ENCODE peak calls at places on chromosomes 7 and 10, in seven cellular contexts. One of them, this sample, is unnamed.

GRCh38 chr10:13219685-13220670 is 14.2 kb downstream of the UCMA start:
- DNase-seq in IMR-90: peak
- DNase-seq in PC-9: peak
- DNase-seq in GM23338: peak
- DNase-seq in endothelial cell of umbilical vein: no peak
- DNase-seq in mammary epithelial cell: peak
- DNase-seq in HCT116: peak
- DNase-seq in this sample: no peak

GRCh38 chr10:93267521-93267920 is 193.8 kb downstream of the CYP26A1 start:
- DNase-seq in IMR-90: no peak
- DNase-seq in PC-9: no peak
- DNase-seq in GM23338: no peak
- DNase-seq in endothelial cell of umbilical vein: no peak
- DNase-seq in mammary epithelial cell: no peak
- DNase-seq in HCT116: no peak
- DNase-seq in this sample: no peak

GRCh38 chr7:12107841-12108249 is 103.2 kb upstream of the TMEM106B start:
- DNase-seq in IMR-90: no peak
- DNase-seq in PC-9: no peak
- DNase-seq in GM23338: no peak
- DNase-seq in endothelial cell of umbilical vein: no peak
- DNase-seq in mammary epithelial cell: no peak
- DNase-seq in HCT116: no peak
- DNase-seq in this sample: peak

GRCh38 chr7:139775829-139776266 is 1.9 kb downstream of the HIPK2 start:
- DNase-seq in IMR-90: peak
- DNase-seq in PC-9: peak
- DNase-seq in GM23338: peak
- DNase-seq in endothelial cell of umbilical vein: peak
- DNase-seq in mammary epithelial cell: peak
- DNase-seq in HCT116: peak
- DNase-seq in this sample: peak

GRCh38 chr10:118518095-118518494 is 77.4 kb downstream of the PRLHR start:
- DNase-seq in IMR-90: no peak
- DNase-seq in PC-9: no peak
- DNase-seq in GM23338: no peak
- DNase-seq in endothelial cell of umbilical vein: no peak
- DNase-seq in mammary epithelial cell: no peak
- DNase-seq in HCT116: no peak
- DNase-seq in this sample: no peak

GRCh38 chr10:21751341-21752310 is 217.6 kb downstream of the MLLT10 start:
- DNase-seq in IMR-90: no peak
- DNase-seq in PC-9: peak
- DNase-seq in GM23338: peak
- DNase-seq in endothelial cell of umbilical vein: no peak
- DNase-seq in mammary epithelial cell: no peak
- DNase-seq in HCT116: peak
- DNase-seq in this sample: no peak

GRCh38 chr7:150586068-150586777 is 19.0 kb downstream of the GIMAP4 start:
- DNase-seq in IMR-90: no peak
- DNase-seq in PC-9: no peak
- DNase-seq in GM23338: no peak
- DNase-seq in endothelial cell of umbilical vein: no peak
- DNase-seq in mammary epithelial cell: no peak
- DNase-seq in HCT116: no peak
- DNase-seq in this sample: no peak

GRCh38 chr7:87328281-87328680 is 17.2 kb upstream of the CROT start:
- DNase-seq in IMR-90: peak
- DNase-seq in PC-9: no peak
- DNase-seq in GM23338: peak
- DNase-seq in endothelial cell of umbilical vein: no peak
- DNase-seq in mammary epithelial cell: peak
- DNase-seq in HCT116: peak
- DNase-seq in this sample: peak

GRCh38 chr7:110522061-110522750 is 568.7 kb upstream of the LRRN3 start:
- DNase-seq in IMR-90: peak
- DNase-seq in PC-9: no peak
- DNase-seq in GM23338: no peak
- DNase-seq in endothelial cell of umbilical vein: no peak
- DNase-seq in mammary epithelial cell: no peak
- DNase-seq in HCT116: no peak
- DNase-seq in this sample: no peak

GRCh38 chr7:143811-144453 is 48.4 kb upstream of the FAM20C start:
- DNase-seq in IMR-90: no peak
- DNase-seq in PC-9: no peak
- DNase-seq in GM23338: no peak
- DNase-seq in endothelial cell of umbilical vein: no peak
- DNase-seq in mammary epithelial cell: no peak
- DNase-seq in HCT116: no peak
- DNase-seq in this sample: no peak

GRCh38 chr10:33276282-33276923 is 58.1 kb downstream of the NRP1 start:
- DNase-seq in IMR-90: no peak
- DNase-seq in PC-9: no peak
- DNase-seq in GM23338: no peak
- DNase-seq in endothelial cell of umbilical vein: no peak
- DNase-seq in mammary epithelial cell: peak
- DNase-seq in HCT116: no peak
- DNase-seq in this sample: no peak

GRCh38 chr10:65931291-65932080 is 994.4 kb upstream of the LRRTM3 start:
- DNase-seq in IMR-90: no peak
- DNase-seq in PC-9: no peak
- DNase-seq in GM23338: peak
- DNase-seq in endothelial cell of umbilical vein: peak
- DNase-seq in mammary epithelial cell: no peak
- DNase-seq in HCT116: no peak
- DNase-seq in this sample: no peak

GRCh38 chr10:94023909-94024308 is 30.2 kb downstream of the PLCE1 start:
- DNase-seq in IMR-90: no peak
- DNase-seq in PC-9: no peak
- DNase-seq in GM23338: no peak
- DNase-seq in endothelial cell of umbilical vein: no peak
- DNase-seq in mammary epithelial cell: no peak
- DNase-seq in HCT116: no peak
- DNase-seq in this sample: no peak

GRCh38 chr10:59362184-59362966 is at the start of gene FAM13C:
- DNase-seq in IMR-90: peak
- DNase-seq in PC-9: no peak
- DNase-seq in GM23338: peak
- DNase-seq in endothelial cell of umbilical vein: peak
- DNase-seq in mammary epithelial cell: peak
- DNase-seq in HCT116: no peak
- DNase-seq in this sample: peak

GRCh38 chr7:129906700-129907099 is 46.1 kb downstream of the UBE2H start:
- DNase-seq in IMR-90: no peak
- DNase-seq in PC-9: no peak
- DNase-seq in GM23338: no peak
- DNase-seq in endothelial cell of umbilical vein: peak
- DNase-seq in mammary epithelial cell: peak
- DNase-seq in HCT116: peak
- DNase-seq in this sample: no peak

GRCh38 chr7:4164556-4164955 is 517.5 kb upstream of the FOXK1 start:
- DNase-seq in IMR-90: no peak
- DNase-seq in PC-9: peak
- DNase-seq in GM23338: no peak
- DNase-seq in endothelial cell of umbilical vein: no peak
- DNase-seq in mammary epithelial cell: no peak
- DNase-seq in HCT116: no peak
- DNase-seq in this sample: no peak

GRCh38 chr7:63376873-63377272 is 621.8 kb upstream of the ZNF722 start:
- DNase-seq in IMR-90: no peak
- DNase-seq in PC-9: no peak
- DNase-seq in GM23338: no peak
- DNase-seq in endothelial cell of umbilical vein: no peak
- DNase-seq in mammary epithelial cell: no peak
- DNase-seq in HCT116: no peak
- DNase-seq in this sample: no peak

GRCh38 chr7:102424129-102424551 is 9.2 kb upstream of the ORAI2 start:
- DNase-seq in IMR-90: no peak
- DNase-seq in PC-9: no peak
- DNase-seq in GM23338: peak
- DNase-seq in endothelial cell of umbilical vein: no peak
- DNase-seq in mammary epithelial cell: no peak
- DNase-seq in HCT116: no peak
- DNase-seq in this sample: no peak

GRCh38 chr10:123552760-123553554 is 113.2 kb upstream of the GPR26 start:
- DNase-seq in IMR-90: no peak
- DNase-seq in PC-9: no peak
- DNase-seq in GM23338: no peak
- DNase-seq in endothelial cell of umbilical vein: no peak
- DNase-seq in mammary epithelial cell: no peak
- DNase-seq in HCT116: no peak
- DNase-seq in this sample: no peak

GRCh38 chr10:104580774-104581675 is 60.1 kb upstream of the SORCS3 start:
- DNase-seq in IMR-90: peak
- DNase-seq in PC-9: peak
- DNase-seq in GM23338: peak
- DNase-seq in endothelial cell of umbilical vein: peak
- DNase-seq in mammary epithelial cell: peak
- DNase-seq in HCT116: peak
- DNase-seq in this sample: peak
- H3K4me3 ChIP-seq in IMR-90: no peak
- H3K4me3 ChIP-seq in PC-9: no peak
- H3K4me3 ChIP-seq in GM23338: no peak
- H3K4me3 ChIP-seq in endothelial cell of umbilical vein: no peak
- H3K4me3 ChIP-seq in mammary epithelial cell: no peak
- H3K4me3 ChIP-seq in HCT116: no peak
- H3K4me3 ChIP-seq in this sample: no peak

DNA sequence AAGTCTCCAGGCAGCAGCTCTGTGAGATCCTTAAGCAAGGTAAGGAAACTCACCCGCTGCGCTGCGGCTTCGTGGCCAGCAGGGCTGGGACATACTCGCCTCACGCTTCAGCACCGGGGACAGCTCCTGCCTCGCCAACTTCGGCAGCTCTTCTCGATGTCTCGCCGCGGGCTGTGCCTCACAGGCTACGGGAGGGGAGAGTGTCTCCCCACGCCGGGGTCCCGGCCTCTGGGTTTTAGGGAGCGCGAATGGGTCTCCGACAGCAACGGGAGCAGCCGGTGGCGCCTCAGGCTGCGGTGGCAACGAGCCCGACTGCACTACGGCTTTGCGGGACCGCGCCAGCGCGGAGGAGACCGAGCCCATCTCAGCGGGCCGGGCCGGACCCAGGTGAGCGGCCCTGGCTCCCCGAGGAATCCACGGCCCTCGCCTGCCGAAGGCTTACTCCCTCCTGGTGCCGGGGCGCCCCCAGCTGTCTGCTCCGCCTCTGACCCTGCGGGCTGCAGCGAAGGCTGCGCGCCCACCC is 62.4 kb downstream of the LSM5 start:
- DNase-seq in IMR-90: peak
- DNase-seq in PC-9: peak
- DNase-seq in GM23338: peak
- DNase-seq in endothelial cell of umbilical vein: peak
- DNase-seq in mammary epithelial cell: peak
- DNase-seq in HCT116: peak
- DNase-seq in this sample: peak
- H3K4me2 ChIP-seq in IMR-90: no peak
- H3K4me2 ChIP-seq in PC-9: no peak
- H3K4me2 ChIP-seq in GM23338: peak
- H3K4me2 ChIP-seq in endothelial cell of umbilical vein: no peak
- H3K4me2 ChIP-seq in mammary epithelial cell: peak
- H3K4me2 ChIP-seq in HCT116: no peak
- H3K4me2 ChIP-seq in this sample: no peak

GRCh38 chr7:28382146-28382545 is 30.2 kb upstream of the CREB5 start:
- DNase-seq in IMR-90: no peak
- DNase-seq in PC-9: no peak
- DNase-seq in GM23338: no peak
- DNase-seq in endothelial cell of umbilical vein: no peak
- DNase-seq in mammary epithelial cell: no peak
- DNase-seq in HCT116: no peak
- DNase-seq in this sample: no peak

GRCh38 chr7:28378574-28379149 is 33.7 kb upstream of the CREB5 start:
- DNase-seq in IMR-90: peak
- DNase-seq in PC-9: no peak
- DNase-seq in GM23338: no peak
- DNase-seq in endothelial cell of umbilical vein: no peak
- DNase-seq in mammary epithelial cell: peak
- DNase-seq in HCT116: no peak
- DNase-seq in this sample: peak

GRCh38 chr7:28381466-28381865 is 30.9 kb upstream of the CREB5 start:
- DNase-seq in IMR-90: peak
- DNase-seq in PC-9: no peak
- DNase-seq in GM23338: no peak
- DNase-seq in endothelial cell of umbilical vein: peak
- DNase-seq in mammary epithelial cell: no peak
- DNase-seq in HCT116: no peak
- DNase-seq in this sample: peak

GRCh38 chr7:28389504-28390385 is 22.6 kb upstream of the CREB5 start:
- DNase-seq in IMR-90: peak
- DNase-seq in PC-9: no peak
- DNase-seq in GM23338: peak
- DNase-seq in endothelial cell of umbilical vein: peak
- DNase-seq in mammary epithelial cell: peak
- DNase-seq in HCT116: peak
- DNase-seq in this sample: peak

DNA sequence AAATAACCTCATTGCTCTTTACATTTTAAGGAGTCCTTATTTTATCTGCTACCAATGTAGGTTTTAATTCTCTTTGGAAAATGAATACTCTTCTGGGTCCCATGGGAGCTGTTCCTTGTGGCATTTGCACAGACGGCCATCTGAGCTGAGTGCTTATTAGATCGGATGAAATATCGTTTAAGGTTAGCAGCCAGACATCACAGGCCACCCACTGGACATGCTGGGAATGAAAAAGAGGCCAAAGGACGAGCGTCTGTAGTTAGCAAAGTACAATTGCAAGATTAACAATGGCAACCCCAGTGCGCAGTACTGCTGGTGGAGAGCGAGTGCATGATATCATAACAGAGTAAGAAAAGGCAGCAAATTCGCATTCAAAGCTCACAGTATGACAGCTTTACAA is 28.4 kb upstream of the CREB5 start:
- DNase-seq in IMR-90: no peak
- DNase-seq in PC-9: no peak
- DNase-seq in GM23338: no peak
- DNase-seq in endothelial cell of umbilical vein: no peak
- DNase-seq in mammary epithelial cell: no peak
- DNase-seq in HCT116: no peak
- DNase-seq in this sample: no peak
- TF ChIP-seq CTCF in IMR-90: no peak
- TF ChIP-seq CTCF in PC-9: no peak
- TF ChIP-seq CTCF in GM23338: no peak
- TF ChIP-seq CTCF in endothelial cell of umbilical vein: no peak
- TF ChIP-seq CTCF in mammary epithelial cell: no peak
- TF ChIP-seq CTCF in HCT116: peak
- TF ChIP-seq CTCF in this sample: no peak

DNA sequence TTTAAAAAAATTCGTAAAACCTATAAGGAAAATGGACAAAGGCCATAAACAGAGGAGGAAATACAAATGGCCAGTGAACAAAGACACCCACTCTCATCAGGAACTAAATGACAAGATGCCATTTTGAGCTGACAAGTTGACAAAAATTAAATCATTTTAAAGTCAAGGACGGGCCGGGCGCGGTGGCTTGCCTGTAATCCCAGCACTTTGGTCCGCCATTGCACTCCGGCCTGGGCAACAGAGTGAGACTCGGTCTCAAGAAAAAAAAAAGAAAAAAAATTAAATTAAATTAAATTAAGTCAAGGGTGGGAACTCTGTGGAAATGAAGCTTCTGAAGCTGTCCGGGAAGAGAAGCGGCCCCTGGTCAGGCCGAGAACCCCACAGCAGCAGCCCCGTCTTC is 1.2 kb upstream of the NOM1 start:
- DNase-seq in IMR-90: no peak
- DNase-seq in PC-9: no peak
- DNase-seq in GM23338: no peak
- DNase-seq in endothelial cell of umbilical vein: no peak
- DNase-seq in mammary epithelial cell: no peak
- DNase-seq in HCT116: no peak
- DNase-seq in this sample: no peak
- H3K4me3 ChIP-seq in IMR-90: no peak
- H3K4me3 ChIP-seq in PC-9: peak
- H3K4me3 ChIP-seq in GM23338: peak
- H3K4me3 ChIP-seq in endothelial cell of umbilical vein: no peak
- H3K4me3 ChIP-seq in mammary epithelial cell: peak
- H3K4me3 ChIP-seq in HCT116: no peak
- H3K4me3 ChIP-seq in this sample: no peak

This sample was measured in fibroblast of lung.